ENCODE peak calls at places on chromosomes 6 and 20, in nine cellular contexts. One of them, this sample, is unnamed.

GRCh38 chr20:47274449-47275108 is 81.9 kb downstream of the ZMYND8 start:
- DNase-seq in psoas muscle: no peak
- DNase-seq in ovary: no peak
- DNase-seq in heart right ventricle: no peak
- DNase-seq in tibial artery: no peak
- DNase-seq in prostate gland: no peak
- DNase-seq in fibroblast of lung: peak; percentile 97
- DNase-seq in gastrocnemius medialis: no peak
- DNase-seq in heart left ventricle: no peak
- DNase-seq in this sample: peak; percentile 64

GRCh38 chr6:11262231-11262630 is 29.8 kb upstream of the NEDD9 start:
- DNase-seq in gastrocnemius medialis: no peak
- DNase-seq in psoas muscle: no peak
- DNase-seq in fibroblast of lung: peak; percentile 44
- DNase-seq in tibial artery: no peak
- DNase-seq in prostate gland: no peak
- DNase-seq in heart right ventricle: no peak
- DNase-seq in ovary: no peak
- DNase-seq in heart left ventricle: no peak
- DNase-seq in this sample: no peak

GRCh38 chr6:19463925-19464324 is 373.2 kb upstream of the ID4 start:
- DNase-seq in gastrocnemius medialis: no peak
- DNase-seq in prostate gland: no peak
- DNase-seq in tibial artery: no peak
- DNase-seq in fibroblast of lung: no peak
- DNase-seq in psoas muscle: no peak
- DNase-seq in heart right ventricle: no peak
- DNase-seq in ovary: no peak
- DNase-seq in heart left ventricle: no peak
- DNase-seq in this sample: no peak

GRCh38 chr6:50819906-50820589 is 1.4 kb downstream of the TFAP2B start:
- DNase-seq in heart left ventricle: no peak
- DNase-seq in gastrocnemius medialis: no peak
- DNase-seq in heart right ventricle: no peak
- DNase-seq in psoas muscle: no peak
- DNase-seq in tibial artery: no peak
- DNase-seq in ovary: no peak
- DNase-seq in fibroblast of lung: no peak
- DNase-seq in prostate gland: no peak
- DNase-seq in this sample: no peak

GRCh38 chr20:23826541-23827018 is at the start of gene CST2:
- DNase-seq in ovary: no peak
- DNase-seq in heart right ventricle: no peak
- DNase-seq in psoas muscle: no peak
- DNase-seq in tibial artery: no peak
- DNase-seq in fibroblast of lung: no peak
- DNase-seq in gastrocnemius medialis: no peak
- DNase-seq in prostate gland: no peak
- DNase-seq in heart left ventricle: no peak
- DNase-seq in this sample: peak; percentile 28

GRCh38 chr20:48564997-48565396 is 262.8 kb downstream of the PREX1 start:
- DNase-seq in heart right ventricle: no peak
- DNase-seq in tibial artery: no peak
- DNase-seq in ovary: no peak
- DNase-seq in prostate gland: no peak
- DNase-seq in gastrocnemius medialis: no peak
- DNase-seq in psoas muscle: no peak
- DNase-seq in heart left ventricle: no peak
- DNase-seq in fibroblast of lung: no peak
- DNase-seq in this sample: no peak

GRCh38 chr20:6026051-6026450 is 27.8 kb downstream of the LRRN4 start:
- DNase-seq in heart right ventricle: no peak
- DNase-seq in fibroblast of lung: peak; percentile 50
- DNase-seq in psoas muscle: no peak
- DNase-seq in prostate gland: no peak
- DNase-seq in ovary: no peak
- DNase-seq in tibial artery: no peak
- DNase-seq in heart left ventricle: no peak
- DNase-seq in gastrocnemius medialis: peak; percentile 26
- DNase-seq in this sample: no peak

GRCh38 chr6:114362396-114362795 is 19.6 kb upstream of the HS3ST5 start:
- DNase-seq in fibroblast of lung: no peak
- DNase-seq in tibial artery: no peak
- DNase-seq in heart right ventricle: no peak
- DNase-seq in prostate gland: no peak
- DNase-seq in heart left ventricle: no peak
- DNase-seq in gastrocnemius medialis: no peak
- DNase-seq in ovary: no peak
- DNase-seq in psoas muscle: no peak
- DNase-seq in this sample: no peak

GRCh38 chr6:11858439-11858838 is 79.8 kb upstream of the ADTRP start:
- DNase-seq in psoas muscle: no peak
- DNase-seq in gastrocnemius medialis: no peak
- DNase-seq in heart right ventricle: no peak
- DNase-seq in fibroblast of lung: no peak
- DNase-seq in prostate gland: no peak
- DNase-seq in tibial artery: no peak
- DNase-seq in heart left ventricle: no peak
- DNase-seq in ovary: no peak
- DNase-seq in this sample: no peak

GRCh38 chr6:142395768-142396231 is 94.0 kb downstream of the ADGRG6 start:
- DNase-seq in gastrocnemius medialis: no peak
- DNase-seq in tibial artery: no peak
- DNase-seq in heart left ventricle: no peak
- DNase-seq in psoas muscle: no peak
- DNase-seq in ovary: no peak
- DNase-seq in heart right ventricle: no peak
- DNase-seq in prostate gland: no peak
- DNase-seq in fibroblast of lung: peak; percentile 70
- DNase-seq in this sample: no peak

GRCh38 chr20:47984437-47984836 is 199.2 kb upstream of the SULF2 start:
- DNase-seq in psoas muscle: no peak
- DNase-seq in prostate gland: no peak
- DNase-seq in heart right ventricle: no peak
- DNase-seq in heart left ventricle: no peak
- DNase-seq in ovary: no peak
- DNase-seq in tibial artery: no peak
- DNase-seq in gastrocnemius medialis: no peak
- DNase-seq in fibroblast of lung: no peak
- DNase-seq in this sample: no peak

GRCh38 chr6:158290659-158291058 is 21.6 kb upstream of the TULP4 start:
- DNase-seq in ovary: no peak
- DNase-seq in tibial artery: no peak
- DNase-seq in heart right ventricle: no peak
- DNase-seq in gastrocnemius medialis: no peak
- DNase-seq in prostate gland: no peak
- DNase-seq in fibroblast of lung: no peak
- DNase-seq in heart left ventricle: no peak
- DNase-seq in psoas muscle: no peak
- DNase-seq in this sample: no peak

GRCh38 chr20:17761612-17762011 is 61.8 kb downstream of the BANF2 start:
- DNase-seq in gastrocnemius medialis: no peak
- DNase-seq in heart left ventricle: no peak
- DNase-seq in ovary: no peak
- DNase-seq in heart right ventricle: no peak
- DNase-seq in psoas muscle: no peak
- DNase-seq in prostate gland: no peak
- DNase-seq in tibial artery: no peak
- DNase-seq in fibroblast of lung: no peak
- DNase-seq in this sample: no peak

GRCh38 chr6:155882527-155883333 is 427.1 kb upstream of the NOX3 start:
- DNase-seq in ovary: no peak
- DNase-seq in gastrocnemius medialis: no peak
- DNase-seq in heart right ventricle: no peak
- DNase-seq in heart left ventricle: no peak
- DNase-seq in prostate gland: no peak
- DNase-seq in fibroblast of lung: peak; percentile 50
- DNase-seq in tibial artery: no peak
- DNase-seq in psoas muscle: no peak
- DNase-seq in this sample: no peak
- H3K27ac ChIP-seq in ovary: no peak overlapping the region
- H3K27ac ChIP-seq in gastrocnemius medialis: peak overlapping the region; percentile 50
- H3K27ac ChIP-seq in heart right ventricle: no peak overlapping the region
- H3K27ac ChIP-seq in heart left ventricle: no peak overlapping the region
- H3K27ac ChIP-seq in prostate gland: peak overlapping the region; percentile 24
- H3K27ac ChIP-seq in fibroblast of lung: no peak overlapping the region
- H3K27ac ChIP-seq in tibial artery: peak overlapping the region; percentile 22
- H3K27ac ChIP-seq in psoas muscle: no peak overlapping the region
- H3K27ac ChIP-seq in this sample: peak overlapping the region; percentile 42

DNA sequence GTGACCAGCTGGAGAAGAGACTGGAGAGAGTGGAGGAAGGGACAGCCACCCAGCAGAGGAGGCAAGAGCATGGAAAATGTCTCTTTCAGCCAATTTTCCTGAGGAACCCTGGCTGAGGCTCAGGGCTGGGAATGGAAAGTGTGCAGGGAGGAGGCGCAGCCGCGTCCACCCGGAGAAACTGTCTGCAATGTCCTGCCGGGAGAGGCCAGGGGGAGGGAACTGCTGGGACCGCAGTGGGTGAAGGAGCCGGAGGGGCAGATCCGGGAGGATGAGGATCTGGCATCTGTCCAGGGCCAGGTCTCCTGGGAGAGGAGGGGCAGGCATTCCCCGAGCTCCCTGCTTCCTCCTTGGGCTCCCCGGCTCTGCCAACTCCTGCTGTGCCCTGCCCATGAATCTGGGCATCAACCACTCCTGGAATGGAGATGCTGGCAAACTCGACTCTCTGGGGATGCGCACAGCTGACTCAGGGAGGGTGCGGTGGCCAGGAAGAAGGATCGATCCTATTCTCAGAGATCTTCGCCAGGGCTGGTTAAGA is 17.4 kb upstream of the HM13 start:
- DNase-seq in gastrocnemius medialis: peak; percentile 32
- DNase-seq in psoas muscle: peak; percentile 84
- DNase-seq in fibroblast of lung: no peak
- DNase-seq in heart right ventricle: peak; percentile 89
- DNase-seq in tibial artery: peak; percentile 63
- DNase-seq in heart left ventricle: peak; percentile 87
- DNase-seq in ovary: peak; percentile 65
- DNase-seq in prostate gland: no peak
- DNase-seq in this sample: no peak
- H3K9me3 ChIP-seq in gastrocnemius medialis: no peaks in the 10 kb centered on the region
- H3K9me3 ChIP-seq in psoas muscle: no peaks in the 10 kb centered on the region
- H3K9me3 ChIP-seq in fibroblast of lung: no peaks in the 10 kb centered on the region
- H3K9me3 ChIP-seq in heart right ventricle: no peaks in the 10 kb centered on the region
- H3K9me3 ChIP-seq in tibial artery: no peaks in the 10 kb centered on the region
- H3K9me3 ChIP-seq in heart left ventricle: no peaks in the 10 kb centered on the region
- H3K9me3 ChIP-seq in ovary: no peaks in the 10 kb centered on the region
- H3K9me3 ChIP-seq in prostate gland: no peaks in the 10 kb centered on the region
- H3K9me3 ChIP-seq in this sample: no peaks in the 10 kb centered on the region

GRCh38 chr6:32168807-32169206 is 4.4 kb downstream of the EGFL8 start:
- DNase-seq in prostate gland: no peak
- DNase-seq in fibroblast of lung: no peak
- DNase-seq in heart left ventricle: no peak
- DNase-seq in gastrocnemius medialis: no peak
- DNase-seq in ovary: peak; percentile 50
- DNase-seq in psoas muscle: no peak
- DNase-seq in tibial artery: no peak
- DNase-seq in heart right ventricle: no peak
- DNase-seq in this sample: no peak

GRCh38 chr6:32170294-32170693 is 5.6 kb downstream of the AGPAT1 start:
- DNase-seq in tibial artery: no peak
- DNase-seq in fibroblast of lung: no peak
- DNase-seq in ovary: peak; percentile 33
- DNase-seq in heart left ventricle: no peak
- DNase-seq in psoas muscle: no peak
- DNase-seq in gastrocnemius medialis: no peak
- DNase-seq in prostate gland: no peak
- DNase-seq in heart right ventricle: no peak
- DNase-seq in this sample: no peak

GRCh38 chr6:32167761-32168262 is 3.4 kb downstream of the EGFL8 start:
- DNase-seq in ovary: peak; percentile 20
- DNase-seq in psoas muscle: no peak
- DNase-seq in gastrocnemius medialis: no peak
- DNase-seq in prostate gland: no peak
- DNase-seq in fibroblast of lung: no peak
- DNase-seq in heart left ventricle: no peak
- DNase-seq in heart right ventricle: no peak
- DNase-seq in tibial artery: no peak
- DNase-seq in this sample: no peak

GRCh38 chr6:32168350-32168749 is 4.0 kb downstream of the EGFL8 start:
- DNase-seq in heart left ventricle: no peak
- DNase-seq in psoas muscle: no peak
- DNase-seq in prostate gland: no peak
- DNase-seq in fibroblast of lung: no peak
- DNase-seq in gastrocnemius medialis: no peak
- DNase-seq in tibial artery: no peak
- DNase-seq in heart right ventricle: no peak
- DNase-seq in ovary: peak; percentile 34
- DNase-seq in this sample: no peak

GRCh38 chr6:32169211-32169610 is 4.8 kb downstream of the EGFL8 start:
- DNase-seq in tibial artery: no peak
- DNase-seq in heart left ventricle: no peak
- DNase-seq in ovary: peak; percentile 36
- DNase-seq in gastrocnemius medialis: no peak
- DNase-seq in psoas muscle: no peak
- DNase-seq in prostate gland: no peak
- DNase-seq in heart right ventricle: no peak
- DNase-seq in fibroblast of lung: no peak
- DNase-seq in this sample: no peak
- H3K27ac ChIP-seq in tibial artery: no peak overlapping the region
- H3K27ac ChIP-seq in heart left ventricle: no peak overlapping the region
- H3K27ac ChIP-seq in ovary: no peak overlapping the region
- H3K27ac ChIP-seq in gastrocnemius medialis: no peak overlapping the region
- H3K27ac ChIP-seq in psoas muscle: no peak overlapping the region
- H3K27ac ChIP-seq in prostate gland: no peak overlapping the region
- H3K27ac ChIP-seq in heart right ventricle: no peak overlapping the region
- H3K27ac ChIP-seq in fibroblast of lung: no peak overlapping the region
- H3K27ac ChIP-seq in this sample: no peak overlapping the region

DNA sequence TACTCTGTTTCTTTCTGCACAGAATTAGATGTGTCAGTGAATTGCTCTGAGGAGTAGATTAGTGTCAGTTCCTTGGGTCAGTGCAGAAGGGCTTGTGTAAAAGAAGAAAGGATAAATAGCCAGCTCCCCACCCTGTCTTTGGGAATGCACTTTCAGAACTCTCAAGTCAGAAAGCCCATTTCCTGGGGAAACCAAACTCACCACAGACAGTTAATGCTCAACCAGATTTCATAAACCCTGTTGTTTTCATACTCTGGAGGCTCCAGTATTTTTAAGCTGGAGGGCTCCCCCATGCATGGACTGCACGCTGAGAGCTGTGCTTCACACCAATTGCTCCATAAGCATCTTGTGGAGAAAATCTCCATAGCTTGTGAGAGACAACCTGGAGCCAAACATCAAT is 449.7 kb downstream of the CDH26 start:
- DNase-seq in psoas muscle: no peak
- DNase-seq in prostate gland: no peak
- DNase-seq in heart right ventricle: no peak
- DNase-seq in tibial artery: no peak
- DNase-seq in gastrocnemius medialis: no peak
- DNase-seq in heart left ventricle: no peak
- DNase-seq in fibroblast of lung: no peak
- DNase-seq in ovary: no peak
- DNase-seq in this sample: no peak
- H3K9me3 ChIP-seq in psoas muscle: peaks cover 3% of the 10 kb centered on the region
- H3K9me3 ChIP-seq in prostate gland: no peaks in the 10 kb centered on the region
- H3K9me3 ChIP-seq in heart right ventricle: no peaks in the 10 kb centered on the region
- H3K9me3 ChIP-seq in tibial artery: no peaks in the 10 kb centered on the region
- H3K9me3 ChIP-seq in gastrocnemius medialis: no peaks in the 10 kb centered on the region
- H3K9me3 ChIP-seq in heart left ventricle: peaks cover 5% of the 10 kb centered on the region
- H3K9me3 ChIP-seq in fibroblast of lung: no peaks in the 10 kb centered on the region
- H3K9me3 ChIP-seq in ovary: no peaks in the 10 kb centered on the region
- H3K9me3 ChIP-seq in this sample: peaks cover 3% of the 10 kb centered on the region

This sample was measured in SJSA1.